ENCODE peak calls at places on chromosomes 13 and 19, in four cellular contexts. Q is breast epithelium, L is body of pancreas, E is IMR-90. K is an unnamed sample.

GRCh38 chr13:89324582-89324981 is 1653.4 kb downstream of the SLITRK5 start:
- DNase-seq in E (no peak), L (no peak), Q (no peak), K (no peak)

GRCh38 chr19:49468746-49469447 is 5.1 kb upstream of the FLT3LG start:
- DNase-seq in Q (peak; percentile 69), E (no peak), L (peak; percentile 42), K (peak; percentile 84)

GRCh38 chr13:20136781-20137703 is 23.8 kb downstream of the GJA3 start:
- DNase-seq in L (peak; percentile 74), E (no peak), Q (no peak), K (no peak)

GRCh38 chr13:34044660-34045080 is 226.7 kb downstream of the RFC3 start:
- DNase-seq in Q (no peak), E (peak; percentile 33), L (no peak), K (no peak)

GRCh38 chr19:575527-576506 is 3.4 kb downstream of the BSG start:
- DNase-seq in L (peak; percentile 55), Q (no peak), E (peak; percentile 37), K (peak; percentile 47)

GRCh38 chr13:36131215-36131930 is at the start of gene DCLK1:
- DNase-seq in E (no peak), L (peak; percentile 37), Q (no peak), K (peak; percentile 62)

GRCh38 chr13:104286566-104287290 is 1220.5 kb upstream of the SLC10A2 start:
- DNase-seq in Q (no peak), L (peak; percentile 6), E (no peak), K (no peak)

GRCh38 chr13:57340878-57341277 is 173.9 kb downstream of the PRR20E start:
- DNase-seq in E (no peak), Q (no peak), L (no peak), K (no peak)

GRCh38 chr19:2840794-2841790 is at the start of gene ZNF555:
- DNase-seq in E (peak; percentile 98), Q (peak; percentile 100), L (peak; percentile 100), K (peak; percentile 100)
- TF ChIP-seq POLR2A in E (peak; percentile 29), Q (no peak), L (peak; percentile 12), K (peak; percentile 50)

GRCh38 chr19:6232567-6232966 is 47.2 kb downstream of the MLLT1 start:
- DNase-seq in E (peak; percentile 88), L (no peak), Q (no peak), K (peak; percentile 48)

GRCh38 chr19:6234527-6234926 is 45.2 kb downstream of the MLLT1 start:
- DNase-seq in L (no peak), E (peak; percentile 15), Q (no peak), K (no peak)

GRCh38 chr19:6233827-6234511 is 45.8 kb downstream of the MLLT1 start:
- DNase-seq in E (no peak), Q (no peak), L (peak; percentile 48), K (peak; percentile 65)

GRCh38 chr19:6235031-6235951 is 44.5 kb downstream of the MLLT1 start:
- DNase-seq in L (no peak), Q (no peak), E (no peak), K (no peak)

GRCh38 chr19:6233051-6233826 is 46.5 kb downstream of the MLLT1 start:
- DNase-seq in E (peak; percentile 43), L (peak; percentile 81), Q (peak; percentile 85), K (peak; percentile 67)
- H3K27ac ChIP-seq in E (peak overlapping the region; percentile 86), L (peak overlapping the region; percentile 63), Q (peak overlapping the region; percentile 79), K (peak overlapping the region; percentile 73)

GRCh38 chr13:47459512-47459911 is 541.6 kb downstream of the SUCLA2 start:
- DNase-seq in E (peak; percentile 43), Q (no peak), L (no peak), K (no peak)
- TF ChIP-seq CTCF in E (peak; percentile 43), Q (no peak), L (peak; percentile 27), K (peak; percentile 27)

GRCh38 chr19:16425019-16425418 is 46.8 kb downstream of the EPS15L1 start:
- DNase-seq in L (no peak), Q (no peak), E (no peak), K (no peak)

GRCh38 chr19:16428372-16429036 is 43.3 kb downstream of the EPS15L1 start:
- DNase-seq in L (no peak), E (no peak), Q (no peak), K (no peak)

GRCh38 chr19:16425993-16426392 is 45.8 kb downstream of the EPS15L1 start:
- DNase-seq in L (no peak), E (no peak), Q (no peak), K (no peak)

GRCh38 chr19:16429759-16430091 is 42.0 kb downstream of the EPS15L1 start:
- DNase-seq in E (no peak), L (no peak), Q (no peak), K (no peak)

DNA sequence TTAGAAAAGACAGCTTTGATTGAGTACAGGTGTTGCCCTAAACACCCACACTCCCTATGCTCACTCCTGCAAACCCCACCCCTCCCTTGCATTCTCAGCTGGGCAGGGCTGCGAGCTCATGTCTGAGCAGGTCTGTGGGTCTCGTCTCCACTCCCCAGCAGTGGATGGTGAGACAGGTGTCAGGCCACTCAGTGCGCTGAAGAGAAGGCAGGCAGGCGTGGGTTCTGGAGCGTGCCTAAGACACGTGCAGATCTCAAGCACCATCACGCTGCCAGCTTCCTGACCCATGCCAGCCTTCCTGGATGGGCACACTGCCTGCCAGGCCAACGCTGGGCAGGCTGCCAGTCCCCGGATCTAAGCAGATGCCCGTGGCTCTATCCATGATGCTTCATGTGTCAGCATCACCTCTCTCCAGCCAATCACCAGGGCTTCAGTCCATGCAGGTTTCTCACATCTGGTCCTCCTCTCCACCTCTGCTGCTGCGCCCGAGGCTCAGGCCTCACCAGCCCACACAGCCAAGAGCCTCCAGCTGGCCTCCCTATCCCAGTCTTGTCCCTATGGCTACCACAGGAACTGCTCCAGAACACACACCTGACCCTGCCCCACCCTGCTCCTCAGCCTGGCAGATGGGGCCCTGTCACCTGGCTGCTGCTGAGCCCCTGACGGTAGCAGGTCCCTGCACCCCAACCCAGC is 42.6 kb downstream of the EPS15L1 start:
- DNase-seq in L (peak; percentile 62), Q (peak; percentile 59), E (no peak), K (no peak)
- TF ChIP-seq POLR2A in L (no peak), Q (no peak), E (no peak), K (no peak)

GRCh38 chr13:99022953-99023352 is 45.1 kb upstream of the DOCK9 start:
- DNase-seq in L (no peak), E (no peak), Q (no peak), K (no peak)
- H3K27ac ChIP-seq in L (no peak overlapping the region), E (no peak overlapping the region), Q (no peak overlapping the region), K (no peak overlapping the region)

GRCh38 chr19:38196948-38197656 is 26.9 kb downstream of the DPF1 start:
- DNase-seq in E (no peak), L (no peak), Q (no peak), K (no peak)
- TF ChIP-seq CTCF in E (no peak), L (no peak), Q (no peak), K (no peak)

K was measured in uterus.